ENCODE peak calls at places on chromosomes 2 and 18, in ten cellular contexts. P is B cell, K is left kidney, E is naive B cell, Z is glutamatergic neuron, R is EL, D is NCI-H2081, I is germinal center, L is lung microvascular endothelial cell, G is astrocyte. S is an unnamed sample.

GRCh38 chr2:145022021-145022670 is 502.2 kb upstream of the ZEB2 start:
- DNase-seq in P (no peak), K (peak), E (no peak), Z (no peak), R (no peak), D (no peak), I (no peak), L (no peak), G (peak), S (no peak)

GRCh38 chr2:9178905-9179571 is 27.6 kb upstream of the ASAP2 start:
- DNase-seq in P (no peak), K (peak), E (no peak), Z (no peak), R (peak), D (peak), I (peak), L (peak), G (peak), S (peak)

GRCh38 chr2:239937866-239938640 is 87.1 kb downstream of the NDUFA10 start:
- DNase-seq in P (peak), K (no peak), E (no peak), Z (peak), R (no peak), D (no peak), I (no peak), L (no peak), G (no peak), S (peak)

GRCh38 chr2:205684871-205685313 is 2.6 kb downstream of the NRP2 start:
- DNase-seq in P (no peak), K (peak), E (no peak), Z (peak), R (no peak), D (no peak), I (no peak), L (peak), G (peak), S (peak)

GRCh38 chr2:136281281-136282117 is 163.6 kb upstream of the CXCR4 start:
- DNase-seq in P (peak), K (peak), E (peak), Z (no peak), R (no peak), D (no peak), I (no peak), L (no peak), G (no peak), S (no peak)

GRCh38 chr2:106269591-106270291 is 75.6 kb upstream of the UXS1 start:
- DNase-seq in P (no peak), K (peak), E (peak), Z (peak), R (no peak), D (peak), I (peak), L (peak), G (no peak), S (no peak)

GRCh38 chr2:85661139-85661858 is 6.7 kb downstream of the SFTPB start:
- DNase-seq in P (no peak), K (no peak), E (no peak), Z (no peak), R (no peak), D (no peak), I (no peak), L (no peak), G (no peak), S (peak)

GRCh38 chr2:71544919-71545571 is 91.7 kb downstream of the DYSF start:
- DNase-seq in P (peak), K (no peak), E (no peak), Z (no peak), R (no peak), D (no peak), I (no peak), L (peak), G (no peak), S (peak)

GRCh38 chr2:171271380-171271779 is 110.7 kb upstream of the TLK1 start:
- DNase-seq in P (no peak), K (no peak), E (no peak), Z (no peak), R (no peak), D (no peak), I (no peak), L (no peak), G (no peak), S (no peak)

GRCh38 chr2:4047961-4048891 is 344.9 kb downstream of the DCDC2C start:
- DNase-seq in P (no peak), K (no peak), E (no peak), Z (no peak), R (no peak), D (no peak), I (no peak), L (no peak), G (no peak), S (no peak)

GRCh38 chr18:77146249-77147080 is 13.9 kb upstream of the MBP start:
- DNase-seq in P (no peak), K (no peak), E (no peak), Z (no peak), R (no peak), D (no peak), I (no peak), L (no peak), G (no peak), S (no peak)

GRCh38 chr18:32019251-32019943 is 772 bp downstream of the RNF125 start:
- DNase-seq in P (peak), K (peak), E (peak), Z (peak), R (peak), D (peak), I (peak), L (peak), G (peak), S (no peak)

GRCh38 chr2:17719562-17720371 is 33.8 kb downstream of the SMC6 start:
- DNase-seq in P (no peak), K (peak), E (peak), Z (no peak), R (peak), D (no peak), I (peak), L (peak), G (peak), S (no peak)

GRCh38 chr2:66790651-66791181 is 355.8 kb downstream of the MEIS1 start:
- DNase-seq in P (no peak), K (peak), E (no peak), Z (no peak), R (peak), D (no peak), I (no peak), L (no peak), G (peak), S (peak)

GRCh38 chr2:113282747-113283533 is 4.2 kb upstream of the PAX8 start:
- DNase-seq in P (no peak), K (peak), E (no peak), Z (peak), R (peak), D (no peak), I (no peak), L (peak), G (peak), S (no peak)

GRCh38 chr2:112459372-112459771 is 22.6 kb upstream of the TTL start:
- DNase-seq in P (no peak), K (no peak), E (no peak), Z (no peak), R (no peak), D (no peak), I (no peak), L (no peak), G (no peak), S (no peak)

GRCh38 chr2:110773470-110773921 is 41.1 kb downstream of the ACOXL start:
- DNase-seq in P (no peak), K (no peak), E (no peak), Z (no peak), R (no peak), D (no peak), I (no peak), L (no peak), G (no peak), S (peak)

GRCh38 chr2:24083567-24084385 is 858 bp downstream of the TP53I3 start:
- DNase-seq in P (peak), K (peak), E (peak), Z (peak), R (peak), D (peak), I (peak), L (peak), G (peak), S (no peak)

GRCh38 chr18:72235422-72235821 is 308.7 kb downstream of the CBLN2 start:
- DNase-seq in P (no peak), K (no peak), E (no peak), Z (no peak), R (no peak), D (peak), I (no peak), L (no peak), G (no peak), S (no peak)

GRCh38 chr2:188620916-188621315 is 329.2 kb downstream of the GULP1 start:
- DNase-seq in P (no peak), K (no peak), E (no peak), Z (no peak), R (no peak), D (peak), I (no peak), L (no peak), G (peak), S (no peak)